ENCODE peak calls at places on chromosomes 4 and X, in four cellular contexts. G is heart right ventricle; I is activated CD8-positive, alpha-beta T cell treated with anti-CD3 and anti-CD28 coated beads for 36 hours; C is tibial nerve. Y is an unnamed sample.

GRCh38 chr4:80264825-80265224 is 1.6 kb upstream of the FGF5 start:
- DNase-seq in G (no peak), I (no peak), C (no peak), Y (no peak)

GRCh38 chrX:69457756-69458155 is 46.4 kb upstream of the NALF2 start:
- DNase-seq in G (no peak), I (no peak), C (no peak), Y (no peak)

GRCh38 chr4:108152980-108153379 is 15.8 kb downstream of the LEF1 start:
- DNase-seq in G (no peak), I (no peak), C (no peak), Y (no peak)

GRCh38 chrX:3501833-3502535 is 155.5 kb upstream of the MXRA5 start:
- DNase-seq in G (no peak), I (no peak), C (no peak), Y (no peak)

GRCh38 chr4:20687894-20688293 is 12.4 kb upstream of the PACRGL start:
- DNase-seq in G (no peak), I (no peak), C (no peak), Y (no peak)

GRCh38 chrX:12890467-12890866 is 16.0 kb upstream of the TLR8 start:
- DNase-seq in G (no peak), I (no peak), C (no peak), Y (peak)

GRCh38 chr4:14196141-14196540 is 568.6 kb upstream of the BOD1L1 start:
- DNase-seq in G (peak), I (peak), C (peak), Y (no peak)

GRCh38 chrX:118964252-118964651 is 10.2 kb upstream of the LONRF3 start:
- DNase-seq in G (no peak), I (no peak), C (no peak), Y (no peak)

GRCh38 chrX:39152106-39152649 is 350.9 kb downstream of the MID1IP1 start:
- DNase-seq in G (peak), I (peak), C (no peak), Y (no peak)

GRCh38 chr4:113566015-113566795 is 195.3 kb downstream of the CAMK2D start:
- DNase-seq in G (no peak), I (no peak), C (no peak), Y (no peak)

GRCh38 chr4:152100378-152101201 is 339.8 kb upstream of the GATB start:
- DNase-seq in G (no peak), I (peak), C (no peak), Y (no peak)

GRCh38 chr4:7422098-7422897 is 12.4 kb downstream of the PSAPL1 start:
- DNase-seq in G (no peak), I (no peak), C (no peak), Y (no peak)

GRCh38 chr4:97270051-97270450 is 873.2 kb downstream of the STPG2 start:
- DNase-seq in G (no peak), I (no peak), C (no peak), Y (no peak)

GRCh38 chrX:148536961-148537360 is 36.5 kb downstream of the AFF2 start:
- DNase-seq in G (no peak), I (no peak), C (no peak), Y (no peak)

GRCh38 chr4:45120163-45120562 is 393.8 kb upstream of the GNPDA2 start:
- DNase-seq in G (no peak), I (no peak), C (no peak), Y (peak)

GRCh38 chr4:184838249-184839074 is 12.7 kb upstream of the ACSL1 start:
- DNase-seq in G (no peak), I (no peak), C (no peak), Y (no peak)

GRCh38 chr4:80206541-80207171 is 9.4 kb downstream of the PRDM8 start:
- DNase-seq in G (no peak), I (no peak), C (no peak), Y (no peak)

GRCh38 chr4:105594094-105595010 is 41.9 kb downstream of the ARHGEF38 start:
- DNase-seq in G (no peak), I (no peak), C (no peak), Y (peak)

GRCh38 chrX:70664726-70665125 is 220.1 kb downstream of the DLG3 start:
- DNase-seq in G (no peak), I (peak), C (no peak), Y (peak)

GRCh38 chr4:162347492-162348213 is 183.9 kb upstream of the FSTL5 start:
- DNase-seq in G (peak), I (no peak), C (no peak), Y (no peak)

GRCh38 chrX:40773809-40774208 is 38.5 kb upstream of the MED14 start:
- DNase-seq in G (no peak), I (no peak), C (no peak), Y (no peak)

GRCh38 chr4:53744446-53745160 is 153.3 kb upstream of the LNX1 start:
- DNase-seq in G (no peak), I (no peak), C (no peak), Y (no peak)

GRCh38 chr4:163107754-163108153 is 58.9 kb downstream of the NAF1 start:
- DNase-seq in G (no peak), I (no peak), C (no peak), Y (peak)

GRCh38 chr4:5758741-5759140 is 47.7 kb downstream of the EVC start:
- DNase-seq in G (no peak), I (peak), C (no peak), Y (no peak)

GRCh38 chrX:17020828-17021821 is 74.7 kb downstream of the REPS2 start:
- DNase-seq in G (no peak), I (no peak), C (no peak), Y (no peak)

GRCh38 chr4:2322801-2323200 is 60.9 kb upstream of the MXD4 start:
- DNase-seq in G (no peak), I (no peak), C (no peak), Y (no peak)

GRCh38 chr4:130955520-130955919 is 1859.6 kb downstream of the C4orf33 start:
- DNase-seq in G (no peak), I (no peak), C (no peak), Y (no peak)

GRCh38 chrX:100928660-100929613 is at the start of gene XKRX:
- DNase-seq in G (peak), I (peak), C (peak), Y (peak)

GRCh38 chrX:21798677-21799219 is 40.7 kb upstream of the MBTPS2 start:
- DNase-seq in G (no peak), I (no peak), C (no peak), Y (no peak)

GRCh38 chrX:39859991-39860861 is 237.5 kb downstream of the BCOR start:
- DNase-seq in G (no peak), I (peak), C (no peak), Y (peak)

GRCh38 chr4:153151535-153152452 is 52.4 kb upstream of the TRIM2 start:
- DNase-seq in G (no peak), I (peak), C (no peak), Y (peak)

GRCh38 chr4:99201687-99202086 is 17.4 kb downstream of the ADH6 start:
- DNase-seq in G (no peak), I (no peak), C (no peak), Y (no peak)

GRCh38 chr4:156838761-156839160 is 132.8 kb downstream of the PDGFC start:
- DNase-seq in G (no peak), I (no peak), C (no peak), Y (no peak)

GRCh38 chr4:78612398-78613005 is 60.9 kb downstream of the ANXA3 start:
- DNase-seq in G (no peak), I (peak), C (peak), Y (no peak)

GRCh38 chr4:63986253-63986652 is 423.0 kb downstream of the TECRL start:
- DNase-seq in G (no peak), I (no peak), C (no peak), Y (no peak)

GRCh38 chr4:187307131-187307530 is 583.5 kb upstream of the FAT1 start:
- DNase-seq in G (no peak), I (no peak), C (no peak), Y (no peak)

GRCh38 chr4:146959692-146960091 is 14.0 kb upstream of the TTC29 start:
- DNase-seq in G (no peak), I (no peak), C (no peak), Y (no peak)

GRCh38 chrX:107715331-107716044 is 60.1 kb downstream of the TSC22D3 start:
- DNase-seq in G (no peak), I (no peak), C (no peak), Y (no peak)

GRCh38 chr4:78480286-78480685 is 71.3 kb upstream of the ANXA3 start:
- DNase-seq in G (no peak), I (no peak), C (no peak), Y (no peak)

GRCh38 chr4:37686373-37687174 is at the start of gene RELL1:
- DNase-seq in G (peak), I (peak), C (peak), Y (peak)
- TF ChIP-seq CTCF in G (no peak), I (no peak), C (no peak), Y (no peak)

GRCh38 chr4:112567536-112567935 is 51.6 kb upstream of the NEUROG2 start:
- DNase-seq in G (no peak), I (no peak), C (no peak), Y (no peak)

GRCh38 chr4:112562254-112562653 is 46.3 kb upstream of the NEUROG2 start:
- DNase-seq in G (no peak), I (no peak), C (no peak), Y (no peak)

GRCh38 chr4:112560084-112560483 is 44.1 kb upstream of the NEUROG2 start:
- DNase-seq in G (no peak), I (no peak), C (no peak), Y (no peak)

GRCh38 chr4:112563431-112564200 is 47.6 kb upstream of the NEUROG2 start:
- DNase-seq in G (no peak), I (no peak), C (no peak), Y (no peak)

DNA sequence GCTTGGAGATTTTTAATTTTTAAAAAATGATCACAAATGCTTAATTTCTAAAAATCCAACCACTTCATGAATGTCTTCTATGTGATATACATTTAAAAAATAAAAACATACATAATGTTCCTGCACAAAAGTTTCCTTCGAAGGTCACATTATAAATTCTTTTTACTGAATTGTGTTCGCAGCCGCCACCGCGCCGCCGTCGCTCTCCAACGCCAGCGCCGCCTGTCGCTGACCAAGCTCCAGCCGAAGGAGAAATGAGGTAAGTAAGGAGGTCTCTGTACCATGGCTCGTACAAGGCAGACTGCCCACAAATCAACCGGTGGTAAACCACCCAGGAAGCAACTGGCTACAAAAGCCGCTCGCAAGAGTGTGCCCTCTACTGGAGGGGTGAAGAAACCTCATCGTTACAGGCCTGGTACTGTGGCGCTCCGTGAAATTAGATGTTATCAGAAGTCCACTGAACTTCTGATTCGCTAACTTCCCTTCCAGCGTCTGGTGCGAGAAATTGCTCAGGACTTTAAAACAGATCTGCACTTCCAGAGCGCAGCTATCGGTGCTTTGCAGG is 48.8 kb upstream of the NEUROG2 start:
- DNase-seq in G (no peak), I (no peak), C (no peak), Y (no peak)
- TF ChIP-seq CTCF in G (no peak), I (no peak), C (no peak), Y (no peak)

DNA sequence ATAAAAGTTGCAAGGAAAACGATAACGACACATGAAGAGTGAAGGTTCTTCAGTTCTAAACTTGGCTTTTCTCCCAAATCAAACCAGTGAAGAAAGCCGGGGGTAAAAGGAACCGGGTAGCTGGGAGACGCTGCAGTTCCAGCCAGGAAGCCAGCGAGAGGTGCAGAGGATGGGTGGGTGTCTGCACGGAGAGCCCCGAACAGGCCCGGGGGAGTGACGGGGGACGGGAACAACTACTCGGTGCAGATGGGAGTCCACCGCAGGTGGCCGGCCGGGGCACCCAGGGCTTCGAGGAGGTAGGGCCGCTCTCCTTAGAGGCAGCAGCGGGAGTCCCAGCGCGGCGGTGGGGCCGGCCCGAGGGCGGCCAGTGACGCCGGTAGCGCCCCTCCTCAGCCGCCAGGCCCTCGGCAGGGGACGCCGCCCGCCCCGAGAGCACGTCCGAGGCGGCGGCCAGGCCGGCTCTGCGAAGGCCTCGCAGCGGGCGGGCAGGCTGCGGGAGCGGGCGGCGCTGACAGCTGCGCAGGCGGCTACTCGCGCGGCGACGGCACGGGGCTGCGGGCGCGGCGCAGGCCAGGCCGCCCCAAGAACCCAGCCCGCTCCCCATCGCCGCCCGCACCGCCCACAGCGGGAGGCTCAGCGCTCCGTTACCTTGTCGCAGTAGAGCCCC is 468 bp downstream of the FBXL5 start:
- DNase-seq in G (peak), I (peak), C (peak), Y (no peak)
- TF ChIP-seq CTCF in G (no peak), I (no peak), C (no peak), Y (no peak)

GRCh38 chr4:175106301-175106700 is 188.1 kb downstream of the ADAM29 start:
- DNase-seq in G (no peak), I (no peak), C (no peak), Y (no peak)

GRCh38 chr4:175109933-175110332 is 191.8 kb downstream of the ADAM29 start:
- DNase-seq in G (no peak), I (peak), C (no peak), Y (no peak)
- TF ChIP-seq CTCF in G (no peak), I (no peak), C (no peak), Y (peak)

GRCh38 chr4:74042681-74043080 is 4.2 kb upstream of the CXCL3 start:
- DNase-seq in G (no peak), I (no peak), C (no peak), Y (no peak)
- TF ChIP-seq CTCF in G (no peak), I (no peak), C (no peak), Y (no peak)

GRCh38 chr4:129218355-129218754 is 122.4 kb downstream of the C4orf33 start:
- DNase-seq in G (no peak), I (no peak), C (no peak), Y (no peak)
- TF ChIP-seq CTCF in G (peak), I (no peak), C (peak), Y (no peak)

GRCh38 chr4:172392741-172393140 is 579.5 kb downstream of the GALNTL6 start:
- DNase-seq in G (no peak), I (no peak), C (no peak), Y (no peak)
- TF ChIP-seq CTCF in G (no peak), I (no peak), C (no peak), Y (no peak)

GRCh38 chr4:67723949-67724348 is 23.0 kb upstream of the UBA6 start:
- DNase-seq in G (no peak), I (no peak), C (no peak), Y (no peak)
- TF ChIP-seq CTCF in G (no peak), I (no peak), C (no peak), Y (no peak)